ENCODE peak calls at places on chromosomes 1 and 21, in nine cellular contexts. S, Y, I, W, F, B, K, V and O are unnamed samples.

GRCh38 chr1:108190686-108191416 is 9.3 kb downstream of the SLC25A24 start:
- DNase-seq in S (no peak), Y (no peak), I (no peak), W (no peak), F (no peak), B (no peak), K (no peak), V (no peak), O (no peak)

GRCh38 chr1:29282924-29283803 is 46.8 kb downstream of the PTPRU start:
- DNase-seq in S (peak), Y (no peak), I (peak), W (no peak), F (no peak), B (peak), K (peak), V (no peak), O (no peak)

GRCh38 chr1:206495493-206496046 is 11.8 kb upstream of the RASSF5 start:
- DNase-seq in S (no peak), Y (no peak), I (no peak), W (no peak), F (no peak), B (no peak), K (peak), V (no peak), O (no peak)

GRCh38 chr1:116804736-116805135 is 50.5 kb downstream of the CD2 start:
- DNase-seq in S (no peak), Y (no peak), I (no peak), W (no peak), F (no peak), B (no peak), K (no peak), V (no peak), O (no peak)

GRCh38 chr1:242523968-242524570 is 428 bp downstream of the PLD5 start:
- DNase-seq in S (peak), Y (no peak), I (peak), W (peak), F (no peak), B (peak), K (peak), V (peak), O (no peak)

GRCh38 chr1:207908112-207908734 is 2.7 kb downstream of the CD34 start:
- DNase-seq in S (no peak), Y (no peak), I (no peak), W (peak), F (no peak), B (no peak), K (peak), V (no peak), O (peak)

GRCh38 chr1:231147896-231148295 is 14.0 kb upstream of the TRIM67 start:
- DNase-seq in S (no peak), Y (no peak), I (no peak), W (no peak), F (no peak), B (no peak), K (no peak), V (no peak), O (no peak)

GRCh38 chr1:92826792-92827191 is 5.0 kb upstream of the RPL5 start:
- DNase-seq in S (no peak), Y (no peak), I (no peak), W (no peak), F (no peak), B (no peak), K (no peak), V (no peak), O (no peak)

GRCh38 chr1:197696372-197696771 is 78.9 kb downstream of the DENND1B start:
- DNase-seq in S (no peak), Y (no peak), I (no peak), W (no peak), F (no peak), B (no peak), K (peak), V (no peak), O (no peak)

GRCh38 chr1:30988045-30988444 is 77.5 kb downstream of the PUM1 start:
- DNase-seq in S (no peak), Y (no peak), I (no peak), W (no peak), F (no peak), B (no peak), K (no peak), V (no peak), O (no peak)

GRCh38 chr1:3581296-3581695 is 30.0 kb downstream of the MEGF6 start:
- DNase-seq in S (no peak), Y (no peak), I (no peak), W (no peak), F (no peak), B (no peak), K (peak), V (no peak), O (no peak)

GRCh38 chr1:41493117-41493536 is 8.6 kb upstream of the EDN2 start:
- DNase-seq in S (peak), Y (no peak), I (peak), W (no peak), F (no peak), B (no peak), K (peak), V (no peak), O (no peak)

GRCh38 chr1:24283326-24284155 is 35.6 kb upstream of the GRHL3 start:
- DNase-seq in S (no peak), Y (no peak), I (no peak), W (no peak), F (no peak), B (no peak), K (peak), V (no peak), O (no peak)

GRCh38 chr21:29078884-29079765 is 5.7 kb upstream of the CCT8 start:
- DNase-seq in S (peak), Y (no peak), I (peak), W (peak), F (peak), B (no peak), K (no peak), V (no peak), O (no peak)

GRCh38 chr1:37658486-37658885 is 23.8 kb upstream of the RSPO1 start:
- DNase-seq in S (no peak), Y (no peak), I (no peak), W (no peak), F (no peak), B (no peak), K (no peak), V (no peak), O (no peak)

GRCh38 chr21:31557421-31557955 is 102.0 kb upstream of the SOD1 start:
- DNase-seq in S (peak), Y (no peak), I (peak), W (no peak), F (no peak), B (no peak), K (no peak), V (no peak), O (no peak)

GRCh38 chr1:53968125-53968513 is 22.0 kb downstream of the LRRC42 start:
- DNase-seq in S (no peak), Y (no peak), I (no peak), W (no peak), F (no peak), B (no peak), K (no peak), V (no peak), O (no peak)

GRCh38 chr1:154453577-154454352 is 48.3 kb upstream of the TDRD10 start:
- DNase-seq in S (no peak), Y (no peak), I (no peak), W (no peak), F (no peak), B (no peak), K (peak), V (no peak), O (no peak)

GRCh38 chr1:156464335-156464734 is 36.2 kb downstream of the MEF2D start:
- DNase-seq in S (no peak), Y (no peak), I (no peak), W (no peak), F (no peak), B (no peak), K (no peak), V (no peak), O (no peak)

GRCh38 chr1:41891403-41891896 is 27.3 kb downstream of the HIVEP3 start:
- DNase-seq in S (peak), Y (peak), I (peak), W (peak), F (peak), B (no peak), K (peak), V (peak), O (no peak)

GRCh38 chr1:145952903-145953302 is 4.9 kb downstream of the LIX1L start:
- DNase-seq in S (no peak), Y (no peak), I (no peak), W (no peak), F (no peak), B (no peak), K (no peak), V (no peak), O (no peak)

GRCh38 chr1:205444931-205445652 is 10.8 kb downstream of the BLACAT1 start:
- DNase-seq in S (no peak), Y (no peak), I (no peak), W (no peak), F (no peak), B (no peak), K (peak), V (no peak), O (peak)

GRCh38 chr1:167791281-167792209 is 69.8 kb downstream of the MPZL1 start:
- DNase-seq in S (no peak), Y (no peak), I (no peak), W (peak), F (no peak), B (no peak), K (peak), V (no peak), O (peak)